ENCODE peak calls at places on chromosomes 3 and 15, in eight cellular contexts. A is AG09309; F is naive thymus-derived CD4-positive, alpha-beta T cell; K is tibial artery; G is heart left ventricle; D is SJCRH30; C is A549; L is mucosa of descending colon. N is an unnamed sample.

GRCh38 chr15:74867562-74868458 is 5.4 kb downstream of the SCAMP2 start:
- DNase-seq in A (no peak), F (no peak), K (no peak), G (no peak), D (no peak), C (no peak), L (peak), N (no peak)

GRCh38 chr3:87856126-87856525 is 202.7 kb downstream of the CGGBP1 start:
- DNase-seq in A (no peak), F (no peak), K (no peak), G (no peak), D (no peak), C (peak), L (no peak), N (no peak)

GRCh38 chr15:42084465-42085235 is 9.7 kb downstream of the PLA2G4D start:
- DNase-seq in A (no peak), F (peak), K (peak), G (peak), D (peak), C (peak), L (peak), N (no peak)

GRCh38 chr3:150077581-150078247 is 107.0 kb upstream of the PFN2 start:
- DNase-seq in A (no peak), F (no peak), K (no peak), G (no peak), D (no peak), C (no peak), L (peak), N (no peak)

GRCh38 chr15:48645558-48646330 is at the start of gene FBN1:
- DNase-seq in A (peak), F (no peak), K (peak), G (peak), D (peak), C (peak), L (peak), N (no peak)

GRCh38 chr3:11136871-11137626 is 17.2 kb upstream of the HRH1 start:
- DNase-seq in A (peak), F (no peak), K (peak), G (no peak), D (no peak), C (peak), L (no peak), N (no peak)

GRCh38 chr3:133448478-133449122 is 48.7 kb downstream of the BFSP2 start:
- DNase-seq in A (no peak), F (no peak), K (no peak), G (no peak), D (no peak), C (no peak), L (peak), N (no peak)

GRCh38 chr15:29674661-29675533 is 147.4 kb downstream of the TJP1 start:
- DNase-seq in A (no peak), F (no peak), K (no peak), G (peak), D (peak), C (peak), L (peak), N (no peak)

GRCh38 chr15:80699981-80700380 is 4.9 kb downstream of the ABHD17C start:
- DNase-seq in A (no peak), F (no peak), K (no peak), G (no peak), D (no peak), C (no peak), L (no peak), N (no peak)

GRCh38 chr3:186932281-186933181 is 2.2 kb downstream of the ST6GAL1 start:
- DNase-seq in A (no peak), F (no peak), K (peak), G (no peak), D (no peak), C (no peak), L (no peak), N (no peak)

GRCh38 chr15:47918877-47919276 is 201.6 kb downstream of the SEMA6D start:
- DNase-seq in A (no peak), F (no peak), K (no peak), G (no peak), D (no peak), C (no peak), L (no peak), N (no peak)

GRCh38 chr3:23808525-23808924 is 2.8 kb downstream of the UBE2E1 start:
- DNase-seq in A (no peak), F (no peak), K (no peak), G (no peak), D (no peak), C (no peak), L (no peak), N (no peak)
- H3K4me3 ChIP-seq in A (no peak), F (no peak), K (no peak), G (no peak), D (no peak), C (no peak), L (no peak), N (peak)

GRCh38 chr15:67915374-67916050 is 75.7 kb upstream of the RNU6-1 start:
- DNase-seq in A (no peak), F (no peak), K (peak), G (no peak), D (peak), C (peak), L (peak), N (no peak)

GRCh38 chr15:67916051-67916374 is 76.2 kb upstream of the RNU6-1 start:
- DNase-seq in A (no peak), F (no peak), K (no peak), G (no peak), D (no peak), C (no peak), L (no peak), N (no peak)

GRCh38 chr15:67916565-67916964 is 76.7 kb upstream of the RNU6-1 start:
- DNase-seq in A (no peak), F (no peak), K (no peak), G (no peak), D (no peak), C (no peak), L (no peak), N (no peak)

GRCh38 chr15:67914028-67914427 is 74.2 kb upstream of the RNU6-1 start:
- DNase-seq in A (no peak), F (no peak), K (no peak), G (no peak), D (no peak), C (no peak), L (no peak), N (no peak)

DNA sequence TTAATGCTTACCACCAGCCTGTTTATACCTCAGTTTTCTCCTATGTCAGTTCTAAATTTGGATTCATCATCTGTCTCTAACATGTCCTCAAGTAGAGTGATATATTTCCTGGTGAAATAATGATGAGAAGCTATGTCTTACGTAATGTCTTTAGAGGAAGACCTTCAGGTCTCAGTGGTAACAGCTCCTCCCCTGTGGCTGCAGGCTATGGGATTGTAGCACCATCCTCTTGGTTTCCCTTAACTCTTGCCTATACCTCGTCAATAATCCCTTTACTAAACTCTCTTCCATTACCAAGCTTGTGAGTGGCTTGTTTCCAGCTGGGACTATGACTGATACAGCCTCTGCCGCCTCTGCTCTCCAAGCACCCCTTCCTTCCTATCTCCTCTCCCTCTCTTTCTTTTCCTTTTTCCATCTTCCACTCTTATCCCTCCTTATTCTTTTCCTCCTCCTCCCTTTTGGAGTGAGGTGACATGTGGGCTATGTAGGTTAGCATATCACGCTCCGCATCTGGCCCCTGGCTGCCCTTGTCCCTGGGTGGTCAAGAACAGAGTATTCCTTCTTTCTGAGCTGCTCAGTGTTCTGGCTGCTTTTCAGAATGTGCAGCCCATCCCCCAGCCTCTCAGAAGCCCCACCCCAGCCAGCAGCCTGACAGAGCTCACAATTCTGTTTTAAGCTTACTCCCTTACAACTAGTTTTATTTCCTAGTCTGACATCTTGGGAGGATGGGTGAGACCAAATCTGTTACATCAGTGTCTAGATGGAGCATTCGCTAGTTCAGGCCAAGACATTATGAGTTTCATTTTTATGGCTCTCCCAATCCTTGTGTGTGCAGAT is 74.9 kb upstream of the RNU6-1 start:
- DNase-seq in A (no peak), F (no peak), K (peak), G (peak), D (peak), C (peak), L (peak), N (no peak)
- H3K4me3 ChIP-seq in A (no peak), F (no peak), K (peak), G (no peak), D (peak), C (peak), L (no peak), N (peak)

DNA sequence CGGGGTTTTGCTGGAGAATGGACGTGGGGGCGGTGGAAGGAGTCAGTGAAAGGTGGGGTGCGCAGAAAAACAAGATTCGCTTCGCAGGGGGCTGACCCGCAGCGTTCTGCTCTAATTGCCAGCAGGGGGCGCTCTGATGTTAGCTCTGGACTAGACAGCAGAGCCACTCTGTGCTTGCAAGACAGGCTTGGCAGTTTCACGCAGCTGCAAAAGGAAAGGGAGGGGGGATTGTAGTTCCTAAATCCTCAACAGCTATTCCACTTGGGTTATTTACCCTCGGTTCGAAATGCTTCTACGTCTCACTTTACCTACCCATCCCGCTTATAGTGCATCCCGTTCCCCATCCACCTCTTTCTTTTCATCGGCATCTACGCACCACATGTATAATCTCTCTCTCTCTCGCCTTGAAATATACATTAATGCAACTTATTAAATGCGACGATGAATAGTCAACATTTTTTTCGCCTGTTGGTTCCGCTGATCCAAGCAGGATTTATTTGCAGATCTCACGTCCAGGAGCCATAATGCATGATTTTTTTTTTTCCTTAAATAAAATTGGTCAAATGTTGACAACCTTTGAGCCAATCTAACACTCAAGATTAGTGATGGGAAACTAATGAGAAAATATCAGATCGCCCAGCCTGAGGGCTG is 216.5 kb downstream of the MEIS2 start:
- DNase-seq in A (peak), F (no peak), K (peak), G (peak), D (peak), C (peak), L (peak), N (peak)
- H3K4me3 ChIP-seq in A (no peak), F (no peak), K (peak), G (peak), D (no peak), C (peak), L (no peak), N (peak)

DNA sequence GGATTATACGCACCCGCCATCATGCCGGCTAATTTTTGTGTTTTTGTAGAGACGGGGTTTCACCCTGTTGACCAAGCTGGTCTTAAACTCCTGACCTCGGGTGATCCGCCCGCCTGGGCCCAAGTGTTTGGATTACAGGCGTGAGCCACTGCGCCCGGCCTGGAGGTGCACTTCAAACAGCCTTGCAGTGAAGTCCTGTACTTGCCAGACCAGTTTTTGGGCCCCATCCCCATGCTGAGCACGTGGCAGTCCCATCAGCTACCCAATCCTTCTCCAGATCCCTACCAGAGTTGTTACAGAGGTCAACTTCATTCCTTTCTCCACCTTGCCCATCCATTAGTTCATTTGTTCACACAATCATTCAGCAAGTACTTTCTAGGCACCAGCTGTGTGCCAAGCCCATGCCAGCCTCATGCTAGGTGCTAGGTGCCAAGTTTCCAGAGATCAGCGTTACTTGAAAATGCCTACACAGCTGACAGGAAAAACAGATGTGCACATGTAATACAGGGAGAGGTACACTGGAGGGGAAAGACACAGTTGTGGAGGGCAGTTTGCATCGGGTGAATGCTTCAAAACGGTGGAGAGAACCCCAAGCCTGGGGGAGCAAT is 2.2 kb downstream of the DNAH1 start:
- DNase-seq in A (no peak), F (no peak), K (no peak), G (peak), D (no peak), C (no peak), L (no peak), N (no peak)
- H3K4me3 ChIP-seq in A (no peak), F (no peak), K (peak), G (no peak), D (no peak), C (no peak), L (no peak), N (no peak)

DNA sequence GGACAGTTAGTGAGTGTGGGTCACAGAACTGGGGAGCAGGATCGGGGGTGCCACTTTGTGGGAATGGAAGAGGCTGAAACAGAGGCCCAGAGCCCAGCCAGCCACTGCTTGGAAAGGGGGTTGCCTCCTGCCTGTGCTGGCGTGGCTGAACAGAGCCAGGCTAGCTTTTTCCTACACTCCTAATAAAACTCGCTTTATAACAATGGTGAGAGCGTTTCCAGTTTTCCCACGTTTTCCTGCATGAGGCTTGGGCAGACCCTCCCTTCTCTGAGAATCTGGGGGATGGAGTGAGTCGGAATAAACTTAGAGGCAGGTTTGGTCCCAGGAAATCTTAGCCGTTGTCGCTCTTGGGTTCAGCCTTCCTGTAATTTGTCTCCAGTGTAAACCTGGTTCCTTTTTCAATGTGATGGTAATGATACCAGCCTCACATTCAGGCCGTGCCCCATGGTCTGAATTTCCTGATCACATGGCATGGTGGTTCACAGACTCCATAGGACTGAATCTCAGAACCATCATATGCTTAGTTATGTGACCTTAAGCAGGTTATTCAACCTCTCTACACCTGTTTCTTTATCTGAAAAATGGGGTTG is 6.5 kb upstream of the FGD5 start:
- DNase-seq in A (no peak), F (no peak), K (no peak), G (no peak), D (no peak), C (no peak), L (no peak), N (no peak)
- H3K4me3 ChIP-seq in A (no peak), F (no peak), K (peak), G (peak), D (no peak), C (no peak), L (no peak), N (no peak)